ENCODE peak calls at places on chromosomes 3 and 15, in four cellular contexts. T is RWPE1; C is CD8-positive, alpha-beta T cell; K is caudate nucleus. I is an unnamed sample.

GRCh38 chr15:56045068-56045748 is 51.8 kb upstream of the NEDD4 start:
- DNase-seq in K (no peak), T (no peak), C (no peak), I (no peak)

GRCh38 chr15:90259524-90259923 is 5.9 kb upstream of the NGRN start:
- DNase-seq in C (no peak), K (no peak), T (no peak), I (peak)

GRCh38 chr3:160106905-160107861 is 118.0 kb upstream of the C3orf80 start:
- DNase-seq in C (no peak), T (no peak), K (no peak), I (no peak)

GRCh38 chr15:91133511-91133910 is 33.5 kb downstream of the SV2B start:
- DNase-seq in C (no peak), K (no peak), T (no peak), I (no peak)

GRCh38 chr15:74541494-74542191 is 623 bp downstream of the ARID3B start:
- DNase-seq in T (no peak), C (peak), K (no peak), I (peak)

GRCh38 chr15:68187559-68187958 is 17.6 kb downstream of the CALML4 start:
- DNase-seq in K (peak), C (no peak), T (peak), I (peak)

GRCh38 chr3:62119139-62119538 is 254.2 kb downstream of the FEZF2 start:
- DNase-seq in K (no peak), T (no peak), C (no peak), I (no peak)

GRCh38 chr15:63044645-63045437 is 2.3 kb downstream of the TPM1 start:
- DNase-seq in T (no peak), C (no peak), K (no peak), I (no peak)

GRCh38 chr15:31338318-31338878 is 11.8 kb downstream of the KLF13 start:
- DNase-seq in K (no peak), C (no peak), T (no peak), I (no peak)

GRCh38 chr15:70248116-70249025 is 150.7 kb upstream of the TLE3 start:
- DNase-seq in C (no peak), T (no peak), K (no peak), I (no peak)

GRCh38 chr15:39804026-39804425 is 21.4 kb upstream of the FSIP1 start:
- DNase-seq in T (peak), K (no peak), C (no peak), I (peak)

GRCh38 chr3:49454898-49455681 is 15.0 kb upstream of the DAG1 start:
- DNase-seq in T (no peak), K (no peak), C (no peak), I (no peak)

GRCh38 chr3:85781806-85782205 is 823.0 kb downstream of the CADM2 start:
- DNase-seq in T (no peak), K (peak), C (no peak), I (no peak)

GRCh38 chr3:51434110-51434509 is 43.0 kb downstream of the RBM15B start:
- DNase-seq in C (no peak), K (no peak), T (no peak), I (no peak)

GRCh38 chr3:97910931-97911351 is 61.3 kb downstream of the RIOX2 start:
- DNase-seq in K (no peak), C (no peak), T (no peak), I (no peak)

GRCh38 chr3:46849098-46849631 is 14.1 kb downstream of the MYL3 start:
- DNase-seq in C (no peak), K (no peak), T (no peak), I (no peak)

GRCh38 chr3:48064292-48064829 is 48.1 kb upstream of the MAP4 start:
- DNase-seq in K (no peak), C (no peak), T (no peak), I (peak)

GRCh38 chr3:127538569-127538968 is 52.0 kb downstream of the TPRA1 start:
- DNase-seq in T (no peak), C (no peak), K (no peak), I (no peak)

GRCh38 chr15:99032935-99033334 is 25.3 kb upstream of the PGPEP1L start:
- DNase-seq in T (no peak), C (no peak), K (no peak), I (no peak)

GRCh38 chr3:113741086-113741485 is 5.0 kb downstream of the NAA50 start:
- DNase-seq in T (no peak), C (no peak), K (no peak), I (no peak)

GRCh38 chr3:153137626-153138025 is 24.4 kb upstream of the RAP2B start:
- DNase-seq in T (no peak), C (no peak), K (no peak), I (no peak)
- H3K27ac ChIP-seq in T (peak), C (no peak), K (no peak), I (no peak)

GRCh38 chr3:143363276-143363675 is 243.7 kb downstream of the CHST2 start:
- DNase-seq in K (no peak), C (no peak), T (no peak), I (peak)

GRCh38 chr3:143358793-143359491 is 239.4 kb downstream of the CHST2 start:
- DNase-seq in K (no peak), C (no peak), T (no peak), I (no peak)

GRCh38 chr3:143360244-143360643 is 240.7 kb downstream of the CHST2 start:
- DNase-seq in C (no peak), T (no peak), K (no peak), I (no peak)

GRCh38 chr3:143362115-143362992 is 242.8 kb downstream of the CHST2 start:
- DNase-seq in C (no peak), T (no peak), K (no peak), I (peak)

GRCh38 chr3:143361589-143361988 is 242.0 kb downstream of the CHST2 start:
- DNase-seq in C (no peak), T (no peak), K (no peak), I (no peak)
- H3K27ac ChIP-seq in C (no peak), T (no peak), K (no peak), I (no peak)

DNA sequence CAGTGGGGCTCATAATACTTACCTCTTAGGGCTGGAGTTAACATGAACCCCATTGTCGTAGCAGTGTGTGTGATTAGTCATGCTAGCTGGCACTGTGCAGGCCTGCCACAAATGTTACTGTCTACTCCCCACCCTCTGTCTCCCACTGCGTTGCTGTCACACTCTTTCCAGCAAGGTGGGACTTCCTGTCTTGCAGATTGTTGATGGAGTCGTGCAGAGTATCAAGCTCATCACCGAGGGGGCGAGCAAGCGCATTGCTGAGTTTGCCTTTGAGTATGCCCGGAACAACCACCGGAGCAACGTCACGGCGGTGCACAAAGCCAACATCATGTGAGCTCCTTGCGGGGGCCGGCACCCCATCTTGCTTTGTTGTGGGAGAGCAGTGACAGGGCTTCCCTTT is 12.9 kb downstream of the IDH3A start:
- DNase-seq in K (no peak), T (no peak), C (no peak), I (no peak)
- H3K27ac ChIP-seq in K (peak), T (no peak), C (no peak), I (no peak)

DNA sequence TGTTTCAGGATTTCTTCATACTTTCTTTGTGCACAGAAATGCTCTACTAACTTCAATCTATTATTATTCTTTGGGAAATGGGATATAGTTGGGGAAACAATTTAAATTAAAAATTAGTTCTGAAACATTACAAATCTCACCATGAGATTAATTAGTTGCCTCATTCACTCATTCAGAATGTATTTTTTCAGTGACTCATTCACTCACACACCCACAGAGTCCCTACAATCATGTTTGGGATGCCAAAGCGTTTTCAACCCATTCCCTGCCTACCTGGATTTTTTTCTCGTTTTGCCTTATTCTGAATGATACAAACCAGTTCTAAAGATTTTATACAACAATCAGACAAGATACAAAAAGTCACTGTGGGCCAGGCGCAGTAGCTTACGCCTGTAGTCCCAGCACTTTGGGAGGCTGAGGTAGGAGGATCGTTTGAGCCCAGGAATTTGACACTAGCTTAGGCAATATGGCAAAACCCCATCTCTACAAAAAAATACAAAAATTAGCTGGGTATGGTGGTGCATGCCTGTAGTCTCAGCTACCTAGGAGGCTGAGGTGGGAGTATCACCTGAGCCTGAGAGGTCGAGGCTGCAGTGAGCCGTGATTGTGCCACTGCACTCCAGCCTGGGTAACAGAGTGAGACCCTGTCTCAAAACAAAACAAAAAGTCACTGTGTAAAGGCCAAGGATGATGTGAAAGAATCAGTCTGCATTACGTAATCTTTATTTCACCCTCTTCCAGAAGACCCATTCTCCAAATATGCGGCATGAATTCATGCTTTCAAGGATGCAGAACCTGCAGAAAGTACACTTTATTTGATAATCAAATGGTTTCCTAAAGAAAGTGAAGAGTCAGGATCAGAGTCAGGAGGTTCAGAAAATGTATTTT is 34.8 kb upstream of the ARHGEF3 start:
- DNase-seq in C (no peak), T (peak), K (no peak), I (no peak)
- H3K27ac ChIP-seq in C (no peak), T (peak), K (no peak), I (no peak)

DNA sequence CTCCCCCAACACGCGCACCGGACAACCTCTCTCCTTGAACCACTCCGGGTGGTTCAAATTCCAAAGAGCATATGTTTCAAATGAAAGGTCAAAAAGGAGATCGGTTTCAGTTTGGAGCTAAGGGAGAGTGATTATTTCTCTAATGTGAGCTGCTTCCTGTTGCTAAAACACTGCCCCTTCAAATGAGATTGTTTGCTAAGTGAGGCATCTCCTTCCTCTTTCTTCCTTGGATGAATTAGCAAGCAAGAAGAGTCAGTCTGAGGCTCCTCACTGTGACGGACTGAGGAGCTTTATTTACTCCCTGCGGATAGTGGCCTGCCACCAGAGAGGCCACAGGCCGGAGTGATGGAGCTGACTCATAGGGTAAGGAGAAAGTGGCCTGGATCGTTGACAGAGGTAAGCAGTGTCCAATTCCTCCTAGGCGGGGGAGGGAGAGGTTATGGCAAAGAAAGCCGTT is 166.9 kb upstream of the ANKRD28 start:
- DNase-seq in T (no peak), K (no peak), C (no peak), I (peak)
- H3K27ac ChIP-seq in T (no peak), K (no peak), C (no peak), I (peak)

GRCh38 chr3:174146008-174146407 is 713.1 kb upstream of the NAALADL2 start:
- DNase-seq in T (no peak), K (no peak), C (no peak), I (no peak)
- H3K27ac ChIP-seq in T (no peak), K (no peak), C (no peak), I (no peak)

DNA sequence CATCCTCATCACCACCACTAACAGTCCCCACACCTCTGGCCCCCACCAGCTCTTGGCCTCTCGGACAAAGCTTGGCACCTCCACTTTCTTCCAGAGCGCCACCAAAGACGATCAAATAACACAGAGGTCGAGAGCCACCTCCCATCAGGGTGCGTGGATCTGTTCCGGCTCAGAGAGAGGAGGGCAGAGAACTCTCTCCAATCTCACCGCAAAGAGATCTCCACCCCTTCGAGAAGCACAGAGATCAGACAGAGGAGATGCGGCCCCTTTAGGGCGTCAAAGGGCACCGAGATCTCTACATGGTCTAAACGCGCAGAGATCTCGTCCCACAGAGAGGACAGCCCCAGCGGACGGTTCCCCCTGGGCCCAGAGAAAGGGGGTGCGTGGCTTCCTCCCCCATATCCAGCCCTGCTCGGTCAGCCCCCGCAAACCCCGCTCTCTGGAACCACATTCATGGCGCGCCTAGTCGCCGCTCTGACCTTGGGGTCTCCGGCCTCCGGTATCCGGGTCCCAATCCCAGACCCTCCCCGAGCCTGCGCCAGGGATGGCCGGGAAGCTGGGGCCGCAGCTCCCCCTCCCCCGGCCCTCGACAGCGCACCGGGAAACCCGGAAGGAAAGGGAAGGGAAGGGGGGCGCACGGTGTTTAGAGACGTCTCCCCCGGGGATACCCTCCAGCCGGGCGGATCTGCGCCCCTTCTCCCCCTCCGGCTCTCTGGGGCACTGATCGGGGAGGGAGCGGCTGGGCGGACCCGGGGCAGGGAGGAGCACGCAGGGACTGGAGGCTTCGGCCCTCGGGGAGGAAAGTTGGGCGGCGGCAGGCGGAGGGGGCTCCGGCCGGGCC is 608 bp downstream of the SCN5A start:
- DNase-seq in T (no peak), C (no peak), K (no peak), I (no peak)
- H3K27ac ChIP-seq in T (no peak), C (no peak), K (no peak), I (no peak)

DNA sequence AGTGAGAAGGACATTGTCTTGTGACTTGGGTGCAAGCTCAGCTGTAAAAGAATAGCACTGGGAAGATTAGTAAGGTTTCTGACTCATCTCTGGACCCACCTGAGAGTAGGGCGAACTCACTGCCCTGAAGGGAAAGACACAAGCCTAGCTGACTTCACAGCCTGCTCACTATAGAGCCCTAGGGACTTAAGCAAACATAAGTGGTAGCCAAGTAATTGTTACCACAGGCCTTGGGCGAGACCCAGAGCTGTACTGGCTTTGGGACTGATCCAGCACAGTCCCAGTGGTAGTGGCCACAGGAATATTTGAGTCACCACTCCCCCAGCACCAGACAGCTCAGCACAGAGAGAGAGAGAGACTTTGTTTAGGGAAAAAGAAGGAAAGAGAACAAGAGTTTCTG is 429.9 kb downstream of the TBL1XR1 start:
- DNase-seq in T (peak), K (no peak), C (no peak), I (peak)
- H3K27ac ChIP-seq in T (peak), K (no peak), C (no peak), I (no peak)

DNA sequence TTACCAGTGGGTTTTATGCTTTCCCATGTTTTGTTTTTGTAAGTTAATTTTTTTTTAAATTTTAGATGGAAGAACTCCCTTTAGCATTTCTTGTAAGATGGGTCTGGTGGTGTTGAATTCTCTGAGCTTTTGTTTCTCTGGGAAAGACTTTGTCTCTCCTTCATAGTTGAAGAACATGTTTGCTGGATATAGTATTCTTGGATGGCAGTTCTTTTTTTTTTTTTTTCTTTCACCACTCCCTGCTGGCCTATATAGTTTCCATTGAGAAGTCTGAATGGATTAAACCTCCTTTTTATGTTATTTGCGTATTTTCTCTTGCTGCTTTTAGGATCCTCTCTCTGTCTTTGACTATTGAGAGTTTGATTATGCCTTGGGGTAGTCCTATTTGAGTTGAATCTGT is 18.1 kb downstream of the STXBP5L start:
- DNase-seq in C (no peak), K (no peak), T (no peak), I (no peak)
- H3K27ac ChIP-seq in C (no peak), K (no peak), T (no peak), I (no peak)